ENCODE peak calls at places on chromosomes 16 and 17, in ten cellular contexts. X, D, R, I, V, A, K, N, Y and S are unnamed samples. For H3K4me1, the result is how much of the 10 kb centered on the place peaks cover.

GRCh38 chr17:5260542-5260941 is 21.5 kb upstream of the RABEP1 start:
- DNase-seq in D (no peak), R (no peak), K (peak), N (no peak), V (no peak), X (no peak), Y (no peak), A (no peak), I (no peak), S (no peak)

GRCh38 chr16:610513-611381 is 20.0 kb upstream of the WFIKKN1 start:
- DNase-seq in D (peak), I (peak), K (no peak), R (peak), V (no peak), Y (peak), X (peak), A (no peak), N (peak), S (peak)

GRCh38 chr16:85253127-85253941 is 141.1 kb upstream of the CIBAR2 start:
- DNase-seq in R (peak), X (peak), N (peak), V (no peak), I (peak), K (no peak), Y (no peak), D (peak), A (peak), S (peak)

GRCh38 chr16:66988197-66988788 is at the start of gene CES4A:
- DNase-seq in N (no peak), K (no peak), V (no peak), Y (no peak), I (no peak), D (no peak), R (no peak), A (no peak), X (peak), S (no peak)

GRCh38 chr16:63617990-63618763 is 1503.7 kb downstream of the CDH11 start:
- DNase-seq in X (no peak), K (no peak), N (peak), A (no peak), Y (no peak), V (no peak), R (no peak), I (no peak), D (no peak), S (no peak)

GRCh38 chr16:20611975-20612471 is 35.9 kb upstream of the ACSM2B start:
- DNase-seq in I (no peak), Y (no peak), V (no peak), R (no peak), D (peak), A (no peak), N (no peak), K (no peak), X (peak), S (no peak)

GRCh38 chr17:41049110-41049509 is 2.0 kb upstream of the KRTAP2-1 start:
- DNase-seq in K (no peak), V (no peak), A (no peak), I (no peak), D (no peak), X (no peak), Y (no peak), N (no peak), R (no peak), S (no peak)

GRCh38 chr17:79838541-79839274 is 532 bp downstream of the CBX4 start:
- DNase-seq in Y (no peak), K (no peak), X (no peak), V (no peak), N (peak), D (peak), I (peak), R (peak), A (peak), S (peak)

GRCh38 chr17:49434821-49435581 is 20.3 kb upstream of the PHB1 start:
- DNase-seq in N (peak), Y (peak), I (peak), V (peak), X (no peak), D (peak), K (peak), A (peak), R (peak), S (no peak)

GRCh38 chr16:87107221-87107620 is 210.0 kb downstream of the C16orf95 start:
- DNase-seq in D (no peak), K (no peak), I (no peak), Y (no peak), N (no peak), V (no peak), X (no peak), R (no peak), A (no peak), S (no peak)

GRCh38 chr16:16141784-16142396 is 81.4 kb downstream of the ABCC6 start:
- DNase-seq in V (no peak), D (no peak), A (no peak), Y (no peak), R (no peak), N (no peak), X (no peak), K (no peak), I (no peak), S (no peak)

GRCh38 chr17:81000631-81001357 is 9.2 kb downstream of the CHMP6 start:
- DNase-seq in D (peak), X (no peak), I (peak), R (peak), K (no peak), N (no peak), V (no peak), Y (no peak), A (no peak), S (peak)

GRCh38 chr16:68264128-68265077 is at the start of gene SLC7A6:
- DNase-seq in A (peak), I (peak), R (peak), Y (peak), N (peak), K (peak), V (peak), X (peak), D (peak), S (peak)

GRCh38 chr16:78480588-78480987 is 381.1 kb downstream of the WWOX start:
- DNase-seq in Y (no peak), I (no peak), V (no peak), A (no peak), D (no peak), X (no peak), N (no peak), K (no peak), R (no peak), S (no peak)

GRCh38 chr16:49587511-49587910 is 213.9 kb downstream of the C16orf78 start:
- DNase-seq in A (no peak), Y (peak), I (no peak), K (no peak), D (no peak), N (no peak), X (no peak), V (no peak), R (no peak), S (no peak)

GRCh38 chr16:49462356-49462988 is 88.9 kb downstream of the C16orf78 start:
- DNase-seq in R (no peak), D (no peak), X (no peak), N (no peak), K (no peak), V (no peak), Y (peak), I (no peak), A (no peak), S (no peak)

DNA sequence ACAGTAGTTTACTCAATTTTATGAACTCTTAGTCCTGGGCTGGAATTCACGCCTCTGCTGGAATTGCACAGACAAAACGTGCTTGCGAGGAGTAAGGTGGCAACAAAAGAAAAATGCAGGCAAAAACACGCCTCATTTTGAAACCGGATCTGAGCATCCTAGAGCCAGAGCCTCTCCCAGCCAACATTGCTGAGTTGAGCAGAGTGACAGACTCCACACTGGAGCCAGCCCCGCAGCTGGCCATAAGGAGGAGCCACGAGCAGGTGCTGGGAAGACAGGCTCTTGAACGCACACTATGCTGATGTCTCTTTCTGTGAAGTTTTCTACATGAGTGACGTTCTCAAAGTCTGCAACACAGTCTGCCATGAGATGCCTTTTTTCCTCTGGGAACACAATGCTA is 14.6 kb upstream of the HSBP1 start:
- DNase-seq in V (no peak), R (no peak), D (no peak), X (no peak), K (no peak), N (peak), Y (no peak), A (no peak), I (no peak), S (no peak)
- TF ChIP-seq POLR2AphosphoS5 in V (no peak), R (no peak), D (no peak), X (no peak), K (no peak), N (no peak), Y (no peak), A (no peak), I (no peak), S (no peak)

GRCh38 chr17:57582881-57583756 is 162.0 kb downstream of the CCDC182 start:
- DNase-seq in A (no peak), R (no peak), N (no peak), Y (no peak), D (no peak), I (no peak), V (no peak), X (no peak), K (no peak), S (no peak)

GRCh38 chr17:57578608-57578990 is 166.5 kb downstream of the CCDC182 start:
- DNase-seq in A (no peak), V (no peak), X (no peak), I (no peak), D (no peak), Y (no peak), K (no peak), R (no peak), N (no peak), S (no peak)

GRCh38 chr17:57579245-57579644 is 165.9 kb downstream of the CCDC182 start:
- DNase-seq in N (no peak), A (no peak), V (no peak), X (no peak), K (no peak), R (no peak), I (no peak), Y (no peak), D (no peak), S (no peak)

GRCh38 chr17:57577751-57578607 is 167.1 kb downstream of the CCDC182 start:
- DNase-seq in X (peak), N (no peak), K (no peak), Y (no peak), A (no peak), R (no peak), V (no peak), D (no peak), I (no peak), S (no peak)

DNA sequence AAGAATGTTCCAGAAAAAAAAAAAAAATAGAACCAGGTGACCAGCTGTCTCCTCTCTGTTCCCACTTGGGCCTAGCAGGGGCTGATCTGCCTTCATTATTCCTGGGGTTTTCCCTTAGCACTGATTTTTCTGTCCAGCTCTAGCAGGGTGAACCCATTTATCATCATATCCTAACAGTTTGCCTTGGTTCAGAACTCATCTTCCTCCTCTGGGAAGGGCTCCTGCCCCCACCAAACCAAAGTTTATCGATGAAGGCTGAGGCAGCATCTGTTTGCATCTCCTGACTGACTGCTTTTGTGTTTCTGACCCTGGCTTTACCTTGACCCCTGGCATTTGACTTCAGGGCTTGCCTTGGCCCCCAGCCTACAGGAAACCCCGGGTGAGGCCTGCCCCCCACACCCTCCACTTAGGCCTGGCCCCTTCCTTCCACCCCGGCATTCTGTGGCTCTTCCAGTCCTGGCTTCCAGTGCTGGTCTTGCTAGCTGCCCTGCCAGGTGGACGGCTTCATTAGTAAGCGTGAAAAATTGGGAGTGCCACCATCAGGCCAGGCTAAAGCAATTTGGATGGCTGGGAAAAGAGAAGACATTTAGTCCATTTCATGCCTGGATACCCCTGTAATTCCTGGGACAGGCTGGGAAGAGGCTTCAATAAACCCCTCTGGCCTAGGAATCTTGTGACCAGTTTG is 164.9 kb downstream of the CCDC182 start:
- DNase-seq in I (no peak), Y (no peak), R (no peak), V (no peak), X (no peak), D (no peak), A (no peak), N (no peak), K (no peak), S (no peak)
- H3K4me1 ChIP-seq in I (under half), Y (under half), R (under half), V (under half), X (under half), D (under half), A (under half), N (under half), K (under half), S (under half)

GRCh38 chr17:8418471-8418870 is 17.2 kb upstream of the NDEL1 start:
- DNase-seq in R (no peak), K (no peak), N (no peak), X (no peak), Y (no peak), I (no peak), V (no peak), A (no peak), D (no peak), S (no peak)
- TF ChIP-seq POLR2AphosphoS5 in R (no peak), K (no peak), N (no peak), X (no peak), Y (no peak), I (no peak), V (no peak), A (no peak), D (no peak), S (no peak)

DNA sequence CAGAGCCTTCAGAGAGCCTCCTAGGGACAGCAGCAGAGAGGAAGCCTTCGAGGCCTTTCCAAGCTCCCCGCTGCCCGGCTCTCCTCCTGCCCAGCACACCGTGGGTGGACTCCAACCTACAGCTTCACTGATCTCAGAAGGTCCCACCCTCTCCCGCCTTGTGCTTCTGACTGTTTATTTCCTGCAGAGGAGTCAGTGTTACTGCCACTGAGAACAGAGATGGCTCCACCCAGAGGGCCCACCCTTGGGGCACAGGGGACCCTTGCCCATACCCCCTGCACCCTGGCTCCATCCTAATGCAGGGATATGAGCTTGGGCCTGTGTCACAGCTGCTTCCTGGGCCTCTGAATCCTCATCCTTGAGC is 52.8 kb upstream of the TOB1 start:
- DNase-seq in N (no peak), K (peak), X (no peak), A (no peak), I (peak), R (no peak), D (peak), V (no peak), Y (no peak), S (no peak)
- H3K4me1 ChIP-seq in N (under half), K (half or more), X (under half), A (under half), I (under half), R (under half), D (half or more), V (under half), Y (half or more), S (under half)

GRCh38 chr16:53515811-53516210 is 12.8 kb upstream of the AKTIP start:
- DNase-seq in I (no peak), A (peak), N (no peak), V (no peak), R (no peak), Y (no peak), X (peak), D (no peak), K (no peak), S (no peak)

GRCh38 chr16:53511403-53512280 is 8.6 kb upstream of the AKTIP start:
- DNase-seq in R (no peak), D (no peak), A (no peak), N (no peak), I (no peak), X (no peak), K (peak), Y (peak), V (no peak), S (peak)

GRCh38 chr16:53518550-53519416 is 15.8 kb upstream of the AKTIP start:
- DNase-seq in R (no peak), Y (no peak), A (peak), D (peak), N (no peak), V (no peak), K (peak), I (peak), X (no peak), S (peak)

GRCh38 chr16:53517851-53518250 is 14.8 kb upstream of the AKTIP start:
- DNase-seq in N (no peak), A (no peak), K (no peak), X (no peak), D (no peak), I (no peak), V (no peak), Y (no peak), R (no peak), S (peak)

DNA sequence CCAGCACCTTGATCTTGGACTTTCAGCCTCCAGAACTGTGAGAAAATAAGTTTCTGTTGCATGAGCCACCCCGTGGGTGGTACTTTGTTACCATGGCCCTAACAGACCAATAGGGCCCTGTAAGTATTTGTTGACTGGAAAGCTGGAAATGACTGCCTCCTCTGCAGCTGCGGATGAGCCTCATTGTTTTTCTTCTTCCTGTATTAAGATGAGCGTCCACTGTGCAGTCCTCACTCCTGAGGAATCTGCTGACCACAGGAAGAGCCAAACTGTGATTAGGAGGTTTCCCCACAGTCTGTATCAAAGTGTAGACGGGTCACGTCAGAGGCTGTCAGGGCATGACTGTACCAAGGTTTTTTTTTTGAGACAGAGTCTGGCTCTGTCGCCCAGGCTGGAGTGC is 12.2 kb upstream of the AKTIP start:
- DNase-seq in Y (no peak), A (peak), K (no peak), I (no peak), R (no peak), N (no peak), D (no peak), V (no peak), X (peak), S (no peak)
- TF ChIP-seq POLR2AphosphoS5 in Y (no peak), A (peak), K (no peak), I (no peak), R (no peak), N (no peak), D (no peak), V (no peak), X (no peak), S (peak)

GRCh38 chr17:76541739-76542450 is 2.1 kb downstream of the PRCD start:
- DNase-seq in K (no peak), A (no peak), X (no peak), V (no peak), Y (no peak), R (no peak), D (no peak), N (no peak), I (no peak), S (peak)
- H3K4me1 ChIP-seq in K (under half), A (under half), X (under half), V (under half), Y (half or more), R (half or more), D (under half), N (under half), I (under half), S (half or more)

DNA sequence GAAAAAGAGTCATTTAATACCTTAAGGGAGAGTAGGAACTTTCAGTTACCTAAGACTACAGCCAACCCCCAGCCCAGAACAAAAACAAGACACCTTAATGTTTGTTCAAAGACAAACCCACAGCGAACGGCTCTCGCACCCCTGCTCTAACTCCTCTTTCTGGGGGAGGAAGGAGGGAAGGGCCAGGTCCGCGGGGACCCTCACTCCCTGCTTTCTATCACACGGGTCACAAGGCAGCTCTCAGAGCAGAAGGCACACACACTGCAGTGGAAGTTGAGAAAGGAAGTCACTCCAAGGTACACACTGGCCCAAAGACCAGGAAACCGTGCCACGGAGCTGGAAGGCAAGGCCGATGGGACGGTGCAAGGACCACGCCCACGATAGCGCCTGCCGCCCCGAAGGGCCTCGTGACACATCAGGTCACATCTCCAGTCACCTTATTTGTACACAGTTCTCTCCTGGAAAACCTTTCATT is 10.0 kb downstream of the LITAFD start:
- DNase-seq in K (no peak), N (no peak), R (no peak), V (no peak), A (no peak), Y (no peak), I (no peak), X (peak), D (no peak), S (peak)
- TF ChIP-seq POLR2AphosphoS5 in K (no peak), N (no peak), R (no peak), V (no peak), A (no peak), Y (no peak), I (no peak), X (no peak), D (no peak), S (peak)

DNA sequence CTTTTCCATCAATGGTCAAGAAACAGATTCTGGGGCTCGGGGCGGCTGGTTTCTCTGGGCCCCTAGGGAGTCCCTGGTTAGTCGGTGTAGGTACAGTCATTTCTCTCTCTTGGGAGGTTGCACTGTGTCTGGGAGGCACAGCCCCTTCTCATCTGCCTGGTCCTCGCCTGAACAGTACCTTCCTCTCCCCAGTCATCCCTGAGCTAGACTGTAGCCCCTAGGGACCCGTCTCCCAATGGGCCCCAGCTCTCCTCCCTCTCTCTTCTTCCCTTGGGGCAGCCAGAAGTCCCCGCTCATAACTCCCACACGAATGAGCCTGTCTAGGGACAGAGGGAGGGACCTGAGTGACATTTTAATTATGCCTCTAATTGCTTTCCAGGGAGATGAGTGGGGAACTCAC is 20.2 kb upstream of the CPSF4L start:
- DNase-seq in I (no peak), Y (no peak), R (no peak), V (no peak), K (no peak), N (no peak), A (no peak), D (no peak), X (no peak), S (no peak)
- H3K4me1 ChIP-seq in I (under half), Y (half or more), R (under half), V (under half), K (under half), N (under half), A (under half), D (half or more), X (half or more), S (half or more)

GRCh38 chr17:42311240-42312034 is 23.1 kb downstream of the STAT5A start:
- DNase-seq in I (peak), K (peak), R (peak), N (peak), D (peak), X (peak), V (no peak), Y (peak), A (no peak), S (peak)
- TF ChIP-seq POLR2AphosphoS5 in I (peak), K (peak), R (peak), N (no peak), D (peak), X (peak), V (no peak), Y (peak), A (no peak), S (peak)

GRCh38 chr16:11563493-11564040 is 23.2 kb downstream of the LITAF start:
- DNase-seq in A (no peak), X (no peak), Y (no peak), I (no peak), D (no peak), K (no peak), R (no peak), V (no peak), N (peak), S (no peak)
- H3K4me1 ChIP-seq in A (under half), X (under half), Y (under half), I (under half), D (under half), K (under half), R (under half), V (under half), N (under half), S (half or more)